ENCODE peak calls at places on chromosomes 13 and 19, in seven cellular contexts. P is AG04449, M is H1, W is small intestine, T is AG09309, H is A549, D is pancreas. R is an unnamed sample.
A peak's percentile ranks its signal among the peaks of the same experiment; 100 is the strongest.

GRCh38 chr13:114112231-114112825 is 20.1 kb downstream of the RASA3 start:
- DNase-seq in D (no peak), W (no peak), P (no peak), M (no peak), H (no peak), T (no peak), R (no peak)

GRCh38 chr13:80716610-80717081 is 375.7 kb upstream of the SPRY2 start:
- DNase-seq in P (no peak), T (no peak), H (no peak), W (peak; percentile 5), M (no peak), D (no peak), R (no peak)

GRCh38 chr13:74218291-74218690 is 84.1 kb upstream of the KLF12 start:
- DNase-seq in D (no peak), H (no peak), M (no peak), T (no peak), W (no peak), P (no peak), R (no peak)

GRCh38 chr19:11092181-11092538 is 2.9 kb downstream of the LDLR start:
- DNase-seq in P (no peak), H (peak; percentile 43), M (no peak), W (peak; percentile 73), D (peak; percentile 48), T (no peak), R (peak; percentile 57)

GRCh38 chr13:113527272-113527958 is 36.9 kb upstream of the DCUN1D2 start:
- DNase-seq in H (no peak), T (no peak), M (no peak), D (no peak), P (no peak), W (no peak), R (no peak)

GRCh38 chr19:29672933-29673336 is 7.7 kb downstream of the PLEKHF1 start:
- DNase-seq in M (no peak), H (no peak), D (no peak), P (no peak), T (no peak), W (peak; percentile 68), R (no peak)

GRCh38 chr19:19278315-19278714 is 5.2 kb upstream of the TM6SF2 start:
- DNase-seq in W (no peak), M (no peak), T (no peak), H (no peak), P (no peak), D (no peak), R (no peak)

GRCh38 chr13:54980651-54981050 is 1952.0 kb downstream of the OLFM4 start:
- DNase-seq in P (no peak), T (no peak), D (no peak), H (no peak), W (no peak), M (no peak), R (no peak)

GRCh38 chr13:49259586-49259985 is 11.9 kb downstream of the CDADC1 start:
- DNase-seq in P (no peak), T (no peak), H (no peak), D (no peak), M (no peak), W (no peak), R (no peak)

GRCh38 chr19:14363203-14364097 is 17.8 kb upstream of the ADGRE5 start:
- DNase-seq in P (peak; percentile 41), T (no peak), W (peak; percentile 51), D (no peak), H (peak; percentile 52), M (peak; percentile 53), R (no peak)

GRCh38 chr19:46404039-46404883 is 9.1 kb downstream of the CCDC8 start:
- DNase-seq in M (no peak), P (no peak), H (peak; percentile 93), D (peak; percentile 70), T (no peak), W (peak; percentile 58), R (no peak)

GRCh38 chr13:40103864-40104263 is 448.4 kb downstream of the COG6 start:
- DNase-seq in T (no peak), D (no peak), W (no peak), M (no peak), P (no peak), H (no peak), R (no peak)

GRCh38 chr19:3556423-3556977 is 886 bp downstream of the MFSD12 start:
- DNase-seq in T (no peak), D (no peak), W (no peak), M (no peak), P (no peak), H (no peak), R (no peak)

DNA sequence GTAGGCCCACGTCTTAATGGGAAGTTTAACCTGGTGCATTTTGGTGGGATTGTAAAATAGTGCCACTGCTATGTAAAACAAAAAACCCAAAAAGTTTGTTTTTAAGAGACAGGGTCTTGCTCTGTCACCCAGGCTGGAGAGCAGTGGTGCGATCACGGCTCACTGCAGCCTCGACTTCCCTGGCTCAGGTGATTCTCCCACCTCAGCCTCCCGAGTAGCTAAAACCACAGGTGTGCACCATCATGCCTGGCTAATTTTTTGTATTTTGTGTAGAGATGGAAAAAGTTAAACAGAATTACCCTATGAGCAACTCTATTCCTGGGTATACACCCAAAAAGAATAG is 820 bp upstream of the REXO1 start:
- DNase-seq in T (no peak), H (no peak), P (no peak), D (no peak), M (no peak), W (no peak), R (no peak)
- H3K4me3 ChIP-seq in T (no peak overlapping the region), H (no peak overlapping the region), P (peak overlapping the region; percentile 32), D (no peak overlapping the region), M (no peak overlapping the region), W (no peak overlapping the region), R (no peak overlapping the region)

DNA sequence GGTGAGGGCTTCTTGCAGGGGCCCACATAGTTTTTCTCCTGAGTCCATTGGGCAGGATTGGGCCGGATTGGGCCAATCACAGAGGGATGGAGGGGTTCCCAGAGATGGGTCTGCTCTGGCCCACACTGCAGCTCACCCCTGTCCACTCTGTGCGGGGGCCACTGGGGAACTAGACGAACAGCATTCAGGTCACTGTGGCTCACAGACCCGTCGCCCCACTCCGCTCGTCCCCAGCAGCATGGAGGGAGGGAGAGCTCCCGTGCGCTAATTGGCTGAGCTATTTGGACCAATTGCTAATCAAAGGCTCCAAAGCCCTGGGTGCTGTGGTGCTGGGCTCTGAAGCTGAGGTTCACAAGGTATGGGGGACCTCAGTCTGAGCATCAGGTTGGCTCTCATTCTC is 11.3 kb downstream of the NACC1 start:
- DNase-seq in M (no peak), T (no peak), P (no peak), D (no peak), W (no peak), H (no peak), R (no peak)
- H3K4me3 ChIP-seq in M (no peak overlapping the region), T (no peak overlapping the region), P (no peak overlapping the region), D (no peak overlapping the region), W (no peak overlapping the region), H (no peak overlapping the region), R (no peak overlapping the region)

GRCh38 chr19:55451163-55451521 is 8.0 kb upstream of the SHISA7 start:
- DNase-seq in M (no peak), D (no peak), W (no peak), P (no peak), H (no peak), T (no peak), R (no peak)
- H3K4me3 ChIP-seq in M (peak overlapping the region; percentile 45), D (no peak overlapping the region), W (peak overlapping the region; percentile 23), P (no peak overlapping the region), H (peak overlapping the region; percentile 44), T (no peak overlapping the region), R (no peak overlapping the region)

DNA sequence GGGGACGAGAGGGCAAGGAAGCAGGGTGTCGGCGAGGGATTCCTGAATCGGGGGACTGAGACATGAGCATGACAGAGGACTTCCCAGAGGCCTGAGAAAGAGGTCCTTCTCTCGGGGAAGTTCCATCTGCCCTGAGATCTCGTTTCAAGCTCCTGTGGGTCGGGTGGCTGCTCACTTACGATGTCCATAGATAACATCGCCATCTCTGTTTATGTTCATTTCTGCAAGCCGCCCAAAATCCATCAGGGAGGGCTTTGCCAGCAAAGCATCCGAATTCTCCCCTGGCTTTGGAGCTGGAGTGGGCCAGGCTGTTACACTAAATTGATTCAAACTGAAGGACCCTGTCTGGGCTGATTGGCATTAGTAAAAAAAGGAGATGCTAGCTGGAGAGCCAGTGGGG is 5.9 kb downstream of the DMKN start:
- DNase-seq in T (no peak), H (no peak), W (no peak), D (no peak), M (no peak), P (no peak), R (no peak)
- H3K4me3 ChIP-seq in T (no peak overlapping the region), H (no peak overlapping the region), W (no peak overlapping the region), D (no peak overlapping the region), M (no peak overlapping the region), P (no peak overlapping the region), R (no peak overlapping the region)

GRCh38 chr13:46795321-46795720 is 1.6 kb downstream of the ESD start:
- DNase-seq in W (no peak), P (no peak), D (no peak), M (no peak), T (no peak), H (no peak), R (no peak)
- H3K4me3 ChIP-seq in W (no peak overlapping the region), P (no peak overlapping the region), D (no peak overlapping the region), M (no peak overlapping the region), T (no peak overlapping the region), H (no peak overlapping the region), R (no peak overlapping the region)

DNA sequence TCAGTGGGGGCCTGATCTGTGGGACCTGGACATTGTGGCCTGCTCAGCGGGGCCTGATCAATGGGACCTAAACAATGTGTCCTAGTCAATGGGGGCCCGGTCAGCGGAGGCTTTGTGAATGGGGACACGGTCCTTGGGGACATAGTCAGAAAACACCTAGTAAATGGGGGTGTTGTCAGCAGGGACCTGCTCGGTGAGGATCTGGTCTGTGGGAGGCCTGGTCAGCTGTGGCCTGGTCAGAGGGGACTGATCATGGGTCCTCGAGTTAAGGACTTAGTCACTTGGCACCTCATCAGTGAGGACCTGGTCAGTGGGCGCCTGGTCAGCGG is 44.5 kb upstream of the TPM4 start:
- DNase-seq in W (no peak), T (no peak), H (no peak), D (no peak), P (no peak), M (no peak), R (no peak)
- H3K4me3 ChIP-seq in W (no peak overlapping the region), T (no peak overlapping the region), H (no peak overlapping the region), D (no peak overlapping the region), P (no peak overlapping the region), M (no peak overlapping the region), R (no peak overlapping the region)

R was measured in kidney epithelial cell.